ENCODE peak calls at places on chromosomes 12 and 14, in eight cellular contexts. One of them, this sample, is unnamed.

GRCh38 chr14:69268223-69268622 is 8.3 kb downstream of the GALNT16 start:
- DNase-seq in endothelial cell: no peak
- DNase-seq in naive thymus-derived CD4-positive, alpha-beta T cell: no peak
- DNase-seq in GM13976: no peak
- DNase-seq in central memory CD4-positive, alpha-beta T cell: no peak
- DNase-seq in CD8-positive, alpha-beta memory T cell: no peak
- DNase-seq in fibroblast of mammary gland: peak
- DNase-seq in posterior cingulate gyrus: no peak
- DNase-seq in this sample: no peak

GRCh38 chr14:74296037-74296467 is 6.7 kb downstream of the ABCD4 start:
- DNase-seq in endothelial cell: no peak
- DNase-seq in naive thymus-derived CD4-positive, alpha-beta T cell: no peak
- DNase-seq in GM13976: no peak
- DNase-seq in central memory CD4-positive, alpha-beta T cell: no peak
- DNase-seq in CD8-positive, alpha-beta memory T cell: no peak
- DNase-seq in fibroblast of mammary gland: no peak
- DNase-seq in posterior cingulate gyrus: no peak
- DNase-seq in this sample: no peak

GRCh38 chr14:30620178-30620577 is 1.9 kb upstream of the SCFD1 start:
- DNase-seq in endothelial cell: no peak
- DNase-seq in naive thymus-derived CD4-positive, alpha-beta T cell: no peak
- DNase-seq in GM13976: peak
- DNase-seq in central memory CD4-positive, alpha-beta T cell: no peak
- DNase-seq in CD8-positive, alpha-beta memory T cell: no peak
- DNase-seq in fibroblast of mammary gland: peak
- DNase-seq in posterior cingulate gyrus: no peak
- DNase-seq in this sample: no peak

GRCh38 chr12:119808441-119808840 is 68.7 kb downstream of the CIT start:
- DNase-seq in endothelial cell: no peak
- DNase-seq in naive thymus-derived CD4-positive, alpha-beta T cell: no peak
- DNase-seq in GM13976: no peak
- DNase-seq in central memory CD4-positive, alpha-beta T cell: no peak
- DNase-seq in CD8-positive, alpha-beta memory T cell: no peak
- DNase-seq in fibroblast of mammary gland: peak
- DNase-seq in posterior cingulate gyrus: no peak
- DNase-seq in this sample: no peak

GRCh38 chr12:52895726-52896189 is 9.1 kb downstream of the KRT8 start:
- DNase-seq in endothelial cell: no peak
- DNase-seq in naive thymus-derived CD4-positive, alpha-beta T cell: no peak
- DNase-seq in GM13976: no peak
- DNase-seq in central memory CD4-positive, alpha-beta T cell: no peak
- DNase-seq in CD8-positive, alpha-beta memory T cell: no peak
- DNase-seq in fibroblast of mammary gland: no peak
- DNase-seq in posterior cingulate gyrus: no peak
- DNase-seq in this sample: no peak

GRCh38 chr14:101408077-101408831 is 153.0 kb upstream of the DIO3 start:
- DNase-seq in endothelial cell: no peak
- DNase-seq in naive thymus-derived CD4-positive, alpha-beta T cell: no peak
- DNase-seq in GM13976: no peak
- DNase-seq in central memory CD4-positive, alpha-beta T cell: no peak
- DNase-seq in CD8-positive, alpha-beta memory T cell: no peak
- DNase-seq in fibroblast of mammary gland: peak
- DNase-seq in posterior cingulate gyrus: no peak
- DNase-seq in this sample: no peak

GRCh38 chr14:35333797-35334743 is 41.9 kb downstream of the PSMA6 start:
- DNase-seq in endothelial cell: no peak
- DNase-seq in naive thymus-derived CD4-positive, alpha-beta T cell: no peak
- DNase-seq in GM13976: peak
- DNase-seq in central memory CD4-positive, alpha-beta T cell: peak
- DNase-seq in CD8-positive, alpha-beta memory T cell: no peak
- DNase-seq in fibroblast of mammary gland: no peak
- DNase-seq in posterior cingulate gyrus: no peak
- DNase-seq in this sample: no peak

GRCh38 chr12:44525806-44526654 is 350.1 kb downstream of the NELL2 start:
- DNase-seq in endothelial cell: no peak
- DNase-seq in naive thymus-derived CD4-positive, alpha-beta T cell: no peak
- DNase-seq in GM13976: no peak
- DNase-seq in central memory CD4-positive, alpha-beta T cell: no peak
- DNase-seq in CD8-positive, alpha-beta memory T cell: no peak
- DNase-seq in fibroblast of mammary gland: no peak
- DNase-seq in posterior cingulate gyrus: no peak
- DNase-seq in this sample: no peak

GRCh38 chr12:71686658-71687025 is 760 bp downstream of the TMEM19 start:
- DNase-seq in endothelial cell: no peak
- DNase-seq in naive thymus-derived CD4-positive, alpha-beta T cell: no peak
- DNase-seq in GM13976: no peak
- DNase-seq in central memory CD4-positive, alpha-beta T cell: no peak
- DNase-seq in CD8-positive, alpha-beta memory T cell: no peak
- DNase-seq in fibroblast of mammary gland: peak
- DNase-seq in posterior cingulate gyrus: no peak
- DNase-seq in this sample: no peak

GRCh38 chr12:81208193-81208946 is 130.5 kb downstream of the ACSS3 start:
- DNase-seq in endothelial cell: no peak
- DNase-seq in naive thymus-derived CD4-positive, alpha-beta T cell: no peak
- DNase-seq in GM13976: no peak
- DNase-seq in central memory CD4-positive, alpha-beta T cell: no peak
- DNase-seq in CD8-positive, alpha-beta memory T cell: no peak
- DNase-seq in fibroblast of mammary gland: peak
- DNase-seq in posterior cingulate gyrus: no peak
- DNase-seq in this sample: no peak

GRCh38 chr14:33567003-33567735 is 383.7 kb downstream of the EGLN3 start:
- DNase-seq in endothelial cell: no peak
- DNase-seq in naive thymus-derived CD4-positive, alpha-beta T cell: no peak
- DNase-seq in GM13976: no peak
- DNase-seq in central memory CD4-positive, alpha-beta T cell: no peak
- DNase-seq in CD8-positive, alpha-beta memory T cell: no peak
- DNase-seq in fibroblast of mammary gland: no peak
- DNase-seq in posterior cingulate gyrus: no peak
- DNase-seq in this sample: no peak

GRCh38 chr12:56029666-56030293 is 8.9 kb downstream of the IKZF4 start:
- DNase-seq in endothelial cell: peak
- DNase-seq in naive thymus-derived CD4-positive, alpha-beta T cell: peak
- DNase-seq in GM13976: peak
- DNase-seq in central memory CD4-positive, alpha-beta T cell: peak
- DNase-seq in CD8-positive, alpha-beta memory T cell: no peak
- DNase-seq in fibroblast of mammary gland: peak
- DNase-seq in posterior cingulate gyrus: peak
- DNase-seq in this sample: peak

GRCh38 chr12:109781668-109782321 is 51.4 kb downstream of the TRPV4 start:
- DNase-seq in endothelial cell: no peak
- DNase-seq in naive thymus-derived CD4-positive, alpha-beta T cell: no peak
- DNase-seq in GM13976: no peak
- DNase-seq in central memory CD4-positive, alpha-beta T cell: no peak
- DNase-seq in CD8-positive, alpha-beta memory T cell: no peak
- DNase-seq in fibroblast of mammary gland: no peak
- DNase-seq in posterior cingulate gyrus: no peak
- DNase-seq in this sample: no peak

GRCh38 chr12:49058366-49059062 is 2.1 kb downstream of the KMT2D start:
- DNase-seq in endothelial cell: no peak
- DNase-seq in naive thymus-derived CD4-positive, alpha-beta T cell: no peak
- DNase-seq in GM13976: no peak
- DNase-seq in central memory CD4-positive, alpha-beta T cell: no peak
- DNase-seq in CD8-positive, alpha-beta memory T cell: no peak
- DNase-seq in fibroblast of mammary gland: no peak
- DNase-seq in posterior cingulate gyrus: no peak
- DNase-seq in this sample: no peak

GRCh38 chr12:92596388-92596787 is 106.4 kb upstream of the PLEKHG7 start:
- DNase-seq in endothelial cell: no peak
- DNase-seq in naive thymus-derived CD4-positive, alpha-beta T cell: no peak
- DNase-seq in GM13976: no peak
- DNase-seq in central memory CD4-positive, alpha-beta T cell: no peak
- DNase-seq in CD8-positive, alpha-beta memory T cell: no peak
- DNase-seq in fibroblast of mammary gland: peak
- DNase-seq in posterior cingulate gyrus: no peak
- DNase-seq in this sample: no peak

GRCh38 chr12:238116-238515 is 24.2 kb upstream of the SLC6A12 start:
- DNase-seq in endothelial cell: no peak
- DNase-seq in naive thymus-derived CD4-positive, alpha-beta T cell: no peak
- DNase-seq in GM13976: no peak
- DNase-seq in central memory CD4-positive, alpha-beta T cell: no peak
- DNase-seq in CD8-positive, alpha-beta memory T cell: no peak
- DNase-seq in fibroblast of mammary gland: no peak
- DNase-seq in posterior cingulate gyrus: no peak
- DNase-seq in this sample: no peak

GRCh38 chr14:59360923-59361794 is 104.0 kb downstream of the GPR135 start:
- DNase-seq in endothelial cell: no peak
- DNase-seq in naive thymus-derived CD4-positive, alpha-beta T cell: no peak
- DNase-seq in GM13976: no peak
- DNase-seq in central memory CD4-positive, alpha-beta T cell: no peak
- DNase-seq in CD8-positive, alpha-beta memory T cell: no peak
- DNase-seq in fibroblast of mammary gland: peak
- DNase-seq in posterior cingulate gyrus: peak
- DNase-seq in this sample: peak

GRCh38 chr12:65935906-65936528 is 111.7 kb downstream of the HMGA2 start:
- DNase-seq in endothelial cell: no peak
- DNase-seq in naive thymus-derived CD4-positive, alpha-beta T cell: no peak
- DNase-seq in GM13976: no peak
- DNase-seq in central memory CD4-positive, alpha-beta T cell: no peak
- DNase-seq in CD8-positive, alpha-beta memory T cell: no peak
- DNase-seq in fibroblast of mammary gland: no peak
- DNase-seq in posterior cingulate gyrus: no peak
- DNase-seq in this sample: no peak

GRCh38 chr12:22034709-22035506 is 11.1 kb upstream of the CMAS start:
- DNase-seq in endothelial cell: no peak
- DNase-seq in naive thymus-derived CD4-positive, alpha-beta T cell: no peak
- DNase-seq in GM13976: no peak
- DNase-seq in central memory CD4-positive, alpha-beta T cell: no peak
- DNase-seq in CD8-positive, alpha-beta memory T cell: no peak
- DNase-seq in fibroblast of mammary gland: no peak
- DNase-seq in posterior cingulate gyrus: no peak
- DNase-seq in this sample: no peak

GRCh38 chr12:111171832-111172231 is 197.1 kb downstream of the PHETA1 start:
- DNase-seq in endothelial cell: no peak
- DNase-seq in naive thymus-derived CD4-positive, alpha-beta T cell: no peak
- DNase-seq in GM13976: no peak
- DNase-seq in central memory CD4-positive, alpha-beta T cell: no peak
- DNase-seq in CD8-positive, alpha-beta memory T cell: no peak
- DNase-seq in fibroblast of mammary gland: no peak
- DNase-seq in posterior cingulate gyrus: no peak
- DNase-seq in this sample: no peak

GRCh38 chr12:52518574-52519469 is 1.4 kb downstream of the KRT5 start:
- DNase-seq in endothelial cell: no peak
- DNase-seq in naive thymus-derived CD4-positive, alpha-beta T cell: no peak
- DNase-seq in GM13976: no peak
- DNase-seq in central memory CD4-positive, alpha-beta T cell: no peak
- DNase-seq in CD8-positive, alpha-beta memory T cell: no peak
- DNase-seq in fibroblast of mammary gland: no peak
- DNase-seq in posterior cingulate gyrus: no peak
- DNase-seq in this sample: no peak